ENCODE peak calls at places on chromosome 11, in five cellular contexts. V, B, P, M and W are unnamed samples.

GRCh38 chr11:126403039-126403438 is 47.6 kb downstream of the ST3GAL4 start:
- DNase-seq in B (no peak), P (no peak), M (no peak), V (no peak), W (no peak)

GRCh38 chr11:115471367-115471766 is 32.8 kb downstream of the CADM1 start:
- DNase-seq in V (no peak), P (no peak), M (no peak), B (no peak), W (no peak)

GRCh38 chr11:110435780-110436717 is 6.3 kb downstream of the FDX1 start:
- DNase-seq in M (no peak), B (no peak), V (no peak), P (no peak), W (no peak)

GRCh38 chr11:128342511-128343133 is 244.7 kb downstream of the ETS1 start:
- DNase-seq in P (no peak), V (peak; percentile 65), B (no peak), M (no peak), W (peak; percentile 45)

GRCh38 chr11:80261776-80262175 is 820.9 kb upstream of the TENM4 start:
- DNase-seq in M (no peak), B (no peak), V (no peak), P (no peak), W (no peak)

GRCh38 chr11:67483901-67484665 is 1.3 kb downstream of the AIP start:
- DNase-seq in B (no peak), M (no peak), V (peak; percentile 83), P (no peak), W (no peak)

GRCh38 chr11:60852060-60852638 is 3.6 kb downstream of the PTGDR2 start:
- DNase-seq in P (no peak), V (no peak), B (no peak), M (no peak), W (no peak)

GRCh38 chr11:69357458-69358397 is 63.8 kb downstream of the MYEOV start:
- DNase-seq in B (no peak), V (no peak), M (no peak), P (no peak), W (no peak)

GRCh38 chr11:86737752-86738151 is 62.6 kb upstream of the PRSS23 start:
- DNase-seq in M (no peak), V (no peak), P (no peak), B (no peak), W (no peak)

GRCh38 chr11:84800755-84801346 is 826.3 kb downstream of the DLG2 start:
- DNase-seq in P (no peak), B (no peak), M (peak; percentile 1), V (no peak), W (no peak)

GRCh38 chr11:31958086-31958735 is 132.7 kb upstream of the RCN1 start:
- DNase-seq in V (peak; percentile 19), M (no peak), B (peak; percentile 18), P (no peak), W (no peak)

GRCh38 chr11:60924110-60924905 is at the start of gene TMEM132A:
- DNase-seq in V (no peak), M (peak; percentile 78), B (no peak), P (no peak), W (no peak)

GRCh38 chr11:111840143-111840542 is 31.2 kb downstream of the ALG9 start:
- DNase-seq in P (no peak), B (no peak), V (no peak), M (no peak), W (no peak)

GRCh38 chr11:43579171-43579918 is 101.2 kb upstream of the HSD17B12 start:
- DNase-seq in B (no peak), V (peak; percentile 42), M (peak; percentile 28), P (no peak), W (no peak)

GRCh38 chr11:3035333-3035732 is 21.9 kb downstream of the CARS1 start:
- DNase-seq in B (no peak), P (no peak), M (no peak), V (no peak), W (no peak)

GRCh38 chr11:44883277-44883676 is 67.4 kb downstream of the TP53I11 start:
- DNase-seq in M (no peak), V (no peak), P (no peak), B (no peak), W (no peak)

GRCh38 chr11:130720232-130720787 is 196.0 kb downstream of the SNX19 start:
- DNase-seq in B (no peak), V (no peak), M (no peak), P (no peak), W (no peak)

GRCh38 chr11:100827934-100828661 is 141.0 kb downstream of the ARHGAP42 start:
- DNase-seq in P (no peak), M (no peak), B (no peak), V (peak; percentile 25), W (no peak)

GRCh38 chr11:32290783-32291182 is 144.6 kb downstream of the WT1 start:
- DNase-seq in V (no peak), B (no peak), P (no peak), M (no peak), W (no peak)

GRCh38 chr11:17978553-17979287 is 34.1 kb downstream of the SERGEF start:
- DNase-seq in V (peak; percentile 15), B (no peak), M (peak; percentile 53), P (no peak), W (no peak)

GRCh38 chr11:116691779-116692178 is 81.0 kb downstream of the BUD13 start:
- DNase-seq in M (peak; percentile 65), B (peak; percentile 28), P (no peak), V (peak; percentile 12), W (no peak)

GRCh38 chr11:65524010-65524746 is 705 bp upstream of the SCYL1 start:
- DNase-seq in P (no peak), M (no peak), B (no peak), V (no peak), W (no peak)

GRCh38 chr11:64724863-64725535 is 2.0 kb upstream of the NRXN2 start:
- DNase-seq in M (no peak), V (no peak), B (no peak), P (no peak), W (no peak)